ENCODE peak calls at places on chromosomes 2 and 18, in five cellular contexts. R is mammary epithelial cell, Q is tibial nerve, J is prostate gland, M is upper lobe of right lung. P is an unnamed sample.

GRCh38 chr2:113179446-113180045 is 5.8 kb downstream of the PSD4 start:
- DNase-seq in R (no peak), M (no peak), J (no peak), Q (no peak), P (no peak)

GRCh38 chr18:41324934-41325333 is 630.1 kb upstream of the PIK3C3 start:
- DNase-seq in R (peak), M (no peak), J (no peak), Q (no peak), P (no peak)

GRCh38 chr2:234458466-234458865 is 38.4 kb downstream of the ARL4C start:
- DNase-seq in M (no peak), Q (no peak), R (no peak), J (no peak), P (no peak)

GRCh38 chr2:111975053-111975552 is 76.7 kb downstream of the MERTK start:
- DNase-seq in M (no peak), J (no peak), Q (no peak), R (peak), P (no peak)

GRCh38 chr2:24512836-24513235 is 21.8 kb downstream of the NCOA1 start:
- DNase-seq in Q (no peak), R (no peak), J (no peak), M (no peak), P (no peak)

GRCh38 chr2:146721486-146721885 is 1123.3 kb upstream of the ACVR2A start:
- DNase-seq in Q (no peak), M (no peak), J (peak), R (peak), P (no peak)

GRCh38 chr2:37982147-37982582 is 57.1 kb downstream of the RMDN2 start:
- DNase-seq in J (peak), M (no peak), R (peak), Q (peak), P (no peak)

GRCh38 chr2:62801814-62802524 is 96.5 kb downstream of the EHBP1 start:
- DNase-seq in M (no peak), J (no peak), R (no peak), Q (no peak), P (no peak)

GRCh38 chr2:119136872-119137271 is 21.7 kb downstream of the C1QL2 start:
- DNase-seq in R (no peak), M (peak), J (no peak), Q (no peak), P (no peak)

GRCh38 chr2:62215306-62216064 is 19.6 kb downstream of the B3GNT2 start:
- DNase-seq in M (no peak), R (no peak), J (no peak), Q (no peak), P (no peak)

GRCh38 chr2:212683346-212683745 is 144.7 kb upstream of the ERBB4 start:
- DNase-seq in Q (no peak), R (peak), M (no peak), J (no peak), P (no peak)

GRCh38 chr2:230784840-230785239 is 72.2 kb downstream of the CAB39 start:
- DNase-seq in R (peak), Q (no peak), J (peak), M (no peak), P (no peak)

GRCh38 chr2:181430406-181431199 is 26.6 kb upstream of the ITGA4 start:
- DNase-seq in M (no peak), R (peak), J (no peak), Q (no peak), P (no peak)

GRCh38 chr2:101446869-101447268 is 28.0 kb downstream of the RFX8 start:
- DNase-seq in J (no peak), M (no peak), Q (no peak), R (peak), P (no peak)

GRCh38 chr2:163345795-163346573 is 389.8 kb downstream of the FIGN start:
- DNase-seq in M (no peak), R (peak), Q (no peak), J (peak), P (no peak)

DNA sequence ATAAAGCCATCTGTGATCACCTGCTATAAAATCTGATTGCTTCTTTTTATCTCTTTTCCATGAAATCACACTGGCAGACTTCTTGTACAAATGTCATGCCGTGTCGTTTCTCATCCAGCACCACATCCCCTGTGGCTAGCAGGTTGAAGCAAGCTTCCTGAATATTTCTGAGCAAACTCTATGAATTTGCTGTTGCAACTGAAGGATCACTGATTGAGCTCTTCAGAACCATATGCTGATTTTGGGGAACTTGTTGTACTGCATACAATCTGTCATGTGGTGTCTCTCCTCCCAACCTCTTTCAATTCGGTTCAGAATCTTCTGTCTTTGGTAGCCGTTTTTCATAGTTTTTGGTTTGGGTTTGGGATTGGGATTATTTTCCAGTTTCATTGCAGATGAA is 57.7 kb upstream of the RBMS1 start:
- DNase-seq in Q (no peak), R (no peak), J (no peak), M (no peak), P (no peak)
- TF ChIP-seq CTCF in Q (no peak), R (no peak), J (no peak), M (no peak), P (no peak)

GRCh38 chr2:40230717-40231300 is 221.1 kb downstream of the SLC8A1 start:
- DNase-seq in Q (no peak), J (no peak), R (peak), M (no peak), P (no peak)
- TF ChIP-seq CTCF in Q (no peak), J (no peak), R (peak), M (no peak), P (peak)

GRCh38 chr18:21912339-21913239 is 172.0 kb downstream of the MIB1 start:
- DNase-seq in J (no peak), M (no peak), Q (no peak), R (no peak), P (no peak)
- TF ChIP-seq CTCF in J (no peak), M (no peak), Q (no peak), R (peak), P (no peak)

DNA sequence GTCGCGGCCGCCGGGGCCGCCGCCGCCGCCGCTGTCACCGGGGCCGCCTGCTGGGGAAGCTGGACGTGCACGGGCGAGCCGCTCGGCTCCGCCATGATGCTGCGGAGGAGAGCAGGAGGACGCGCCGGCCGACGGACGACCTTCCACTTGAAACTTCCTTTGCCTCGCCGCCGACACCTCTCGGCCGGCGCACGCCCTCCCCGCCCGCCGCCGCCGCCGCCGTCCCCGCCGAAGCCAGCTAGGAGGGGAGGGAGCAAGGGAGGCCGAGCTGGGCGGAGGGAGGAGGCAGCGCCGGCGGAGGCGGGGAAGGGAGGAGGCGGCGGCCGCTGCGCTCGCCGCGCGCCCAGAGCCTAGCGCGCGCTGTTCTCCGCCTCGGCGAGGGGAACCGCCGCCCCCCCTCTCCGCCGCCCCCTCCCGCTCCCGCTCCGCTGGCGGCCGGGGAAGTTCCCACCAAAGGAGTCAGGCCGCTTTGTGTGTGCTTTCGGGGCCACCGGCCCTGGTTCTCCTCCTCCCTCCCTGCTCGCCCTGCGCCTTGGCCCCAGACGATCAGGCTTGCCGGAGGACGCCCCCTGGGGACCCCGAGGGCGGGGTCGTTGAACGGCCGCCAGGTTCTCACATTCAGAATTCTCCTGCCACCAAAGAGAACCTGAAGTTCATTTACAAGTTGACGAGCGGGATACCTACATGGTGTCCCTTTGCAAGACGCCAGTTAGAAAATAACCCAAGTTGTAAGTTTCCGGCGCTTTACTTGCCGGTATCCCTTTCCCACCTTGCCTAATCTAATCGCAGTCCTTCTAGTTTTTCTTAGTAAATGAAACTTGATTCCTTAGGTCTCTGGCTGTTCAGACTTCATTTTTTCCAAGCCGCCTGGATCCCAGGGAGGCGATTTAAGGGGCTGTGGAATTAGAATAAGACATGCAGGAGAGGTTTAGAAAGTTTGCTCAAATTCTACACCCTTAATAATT is at the start of gene STK39:
- DNase-seq in J (peak), Q (peak), R (peak), M (peak), P (peak)
- TF ChIP-seq CTCF in J (no peak), Q (no peak), R (peak), M (no peak), P (no peak)

GRCh38 chr2:204625135-204625534 is 79.9 kb downstream of the PARD3B start:
- DNase-seq in J (no peak), M (no peak), Q (no peak), R (peak), P (no peak)
- TF ChIP-seq CTCF in J (no peak), M (no peak), Q (no peak), R (peak), P (peak)

GRCh38 chr2:196277002-196277401 is 105.6 kb upstream of the STK17B start:
- DNase-seq in J (no peak), R (peak), M (no peak), Q (no peak), P (no peak)
- TF ChIP-seq CTCF in J (no peak), R (peak), M (peak), Q (peak), P (peak)

DNA sequence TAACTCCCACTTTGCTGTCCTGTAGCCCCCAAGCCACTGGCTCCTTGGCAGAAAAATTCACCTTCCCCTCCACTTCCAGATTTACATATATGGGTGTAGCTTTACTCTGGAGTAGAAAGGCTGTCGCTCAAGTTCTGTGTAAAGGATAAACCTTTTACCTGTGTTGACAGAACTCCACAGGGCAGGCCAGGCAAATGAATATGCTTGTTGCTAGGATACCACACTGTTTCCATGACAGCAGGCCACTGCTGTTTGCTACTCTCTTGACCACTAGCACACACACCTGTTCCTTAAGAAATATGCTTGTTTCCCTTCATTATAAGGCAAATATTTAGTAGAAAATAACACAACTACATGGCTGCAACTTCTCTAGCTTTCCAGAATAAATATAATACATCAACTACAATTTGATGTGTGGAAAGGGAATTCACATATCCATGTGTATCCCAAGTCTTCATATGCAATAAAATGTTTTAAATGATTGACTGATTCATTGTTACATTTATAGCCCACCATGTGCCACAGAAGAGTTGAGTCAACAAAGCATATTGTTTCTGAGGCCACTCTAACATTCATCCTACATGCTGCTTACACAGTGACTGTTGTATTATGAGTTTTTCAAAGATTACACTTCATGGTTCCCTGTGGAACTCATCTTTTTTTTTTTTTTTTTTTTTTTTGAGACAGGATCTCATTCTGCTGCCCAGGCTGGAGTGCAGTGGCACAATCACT is 56.2 kb upstream of the ROCK1 start:
- DNase-seq in R (peak), M (no peak), Q (no peak), J (peak), P (no peak)
- TF ChIP-seq CTCF in R (no peak), M (no peak), Q (no peak), J (no peak), P (no peak)

GRCh38 chr2:200199576-200200263 is 106.8 kb upstream of the SPATS2L start:
- DNase-seq in R (peak), J (no peak), M (no peak), Q (no peak), P (no peak)
- TF ChIP-seq CTCF in R (no peak), J (no peak), M (no peak), Q (no peak), P (no peak)